ENCODE peak calls at places on chromosomes 11 and 22, in six cellular contexts. One of them, this sample, is unnamed.

GRCh38 chr11:37409124-37409523 is 811.1 kb upstream of the RAG2 start:
- DNase-seq in Caco-2: no peak
- DNase-seq in kidney epithelial cell: peak; percentile 14
- DNase-seq in mucosa of gallbladder: no peak
- DNase-seq in heart right ventricle: no peak
- DNase-seq in ELR: peak; percentile 76
- DNase-seq in this sample: no peak

GRCh38 chr11:133355095-133355494 is 177.2 kb downstream of the OPCML start:
- DNase-seq in heart right ventricle: no peak
- DNase-seq in Caco-2: no peak
- DNase-seq in kidney epithelial cell: no peak
- DNase-seq in mucosa of gallbladder: no peak
- DNase-seq in ELR: no peak
- DNase-seq in this sample: no peak

GRCh38 chr22:26428515-26429457 is at the start of gene ASPHD2:
- DNase-seq in mucosa of gallbladder: peak; percentile 62
- DNase-seq in Caco-2: no peak
- DNase-seq in ELR: peak; percentile 69
- DNase-seq in kidney epithelial cell: no peak
- DNase-seq in heart right ventricle: peak; percentile 54
- DNase-seq in this sample: peak; percentile 87

GRCh38 chr11:93741882-93742226 is 382 bp downstream of the C11orf54 start:
- DNase-seq in kidney epithelial cell: peak; percentile 62
- DNase-seq in mucosa of gallbladder: peak; percentile 54
- DNase-seq in Caco-2: peak; percentile 88
- DNase-seq in ELR: peak; percentile 70
- DNase-seq in heart right ventricle: no peak
- DNase-seq in this sample: peak; percentile 45

GRCh38 chr11:118530180-118530682 is 761 bp upstream of the TMEM25 start:
- DNase-seq in Caco-2: peak; percentile 69
- DNase-seq in mucosa of gallbladder: no peak
- DNase-seq in heart right ventricle: no peak
- DNase-seq in ELR: peak; percentile 26
- DNase-seq in kidney epithelial cell: no peak
- DNase-seq in this sample: no peak

GRCh38 chr11:117949062-117949461 is 19.9 kb upstream of the TMPRSS13 start:
- DNase-seq in heart right ventricle: no peak
- DNase-seq in Caco-2: no peak
- DNase-seq in kidney epithelial cell: no peak
- DNase-seq in ELR: no peak
- DNase-seq in mucosa of gallbladder: no peak
- DNase-seq in this sample: no peak

GRCh38 chr11:118924591-118925585 is 838 bp downstream of the BCL9L start:
- DNase-seq in heart right ventricle: peak; percentile 56
- DNase-seq in ELR: peak; percentile 63
- DNase-seq in Caco-2: peak; percentile 75
- DNase-seq in mucosa of gallbladder: no peak
- DNase-seq in kidney epithelial cell: no peak
- DNase-seq in this sample: peak; percentile 76

GRCh38 chr22:46618104-46618647 is 2.0 kb upstream of the GRAMD4 start:
- DNase-seq in heart right ventricle: no peak
- DNase-seq in ELR: no peak
- DNase-seq in kidney epithelial cell: no peak
- DNase-seq in mucosa of gallbladder: no peak
- DNase-seq in Caco-2: no peak
- DNase-seq in this sample: no peak

GRCh38 chr22:45882881-45883810 is 93.8 kb downstream of the WNT7B start:
- DNase-seq in kidney epithelial cell: no peak
- DNase-seq in Caco-2: peak; percentile 30
- DNase-seq in ELR: no peak
- DNase-seq in heart right ventricle: peak; percentile 29
- DNase-seq in mucosa of gallbladder: no peak
- DNase-seq in this sample: no peak

GRCh38 chr11:46710821-46711269 is 8.2 kb upstream of the F2 start:
- DNase-seq in heart right ventricle: peak; percentile 48
- DNase-seq in ELR: peak; percentile 81
- DNase-seq in kidney epithelial cell: peak; percentile 53
- DNase-seq in mucosa of gallbladder: peak; percentile 58
- DNase-seq in Caco-2: no peak
- DNase-seq in this sample: no peak

GRCh38 chr22:20741634-20742581 is 32.0 kb upstream of the SERPIND1 start:
- DNase-seq in mucosa of gallbladder: peak; percentile 30
- DNase-seq in Caco-2: no peak
- DNase-seq in ELR: peak; percentile 62
- DNase-seq in kidney epithelial cell: no peak
- DNase-seq in heart right ventricle: no peak
- DNase-seq in this sample: peak; percentile 62

GRCh38 chr22:30969532-30970355 is 679 bp downstream of the TUG1 start:
- DNase-seq in mucosa of gallbladder: peak; percentile 16
- DNase-seq in Caco-2: peak; percentile 43
- DNase-seq in heart right ventricle: no peak
- DNase-seq in kidney epithelial cell: no peak
- DNase-seq in ELR: peak; percentile 59
- DNase-seq in this sample: peak; percentile 57

GRCh38 chr22:46537946-46538815 is 761 bp upstream of the CELSR1 start:
- DNase-seq in heart right ventricle: no peak
- DNase-seq in mucosa of gallbladder: no peak
- DNase-seq in kidney epithelial cell: no peak
- DNase-seq in Caco-2: no peak
- DNase-seq in ELR: peak; percentile 51
- DNase-seq in this sample: no peak

GRCh38 chr11:23723861-23724260 is 773.0 kb upstream of the LUZP2 start:
- DNase-seq in ELR: peak; percentile 53
- DNase-seq in heart right ventricle: no peak
- DNase-seq in Caco-2: no peak
- DNase-seq in mucosa of gallbladder: no peak
- DNase-seq in kidney epithelial cell: peak; percentile 10
- DNase-seq in this sample: peak; percentile 7

GRCh38 chr11:10075141-10075540 is 218.9 kb downstream of the SBF2 start:
- DNase-seq in ELR: no peak
- DNase-seq in mucosa of gallbladder: no peak
- DNase-seq in kidney epithelial cell: no peak
- DNase-seq in Caco-2: no peak
- DNase-seq in heart right ventricle: no peak
- DNase-seq in this sample: no peak

GRCh38 chr11:35688023-35688422 is 25.4 kb downstream of the TRIM44 start:
- DNase-seq in mucosa of gallbladder: no peak
- DNase-seq in heart right ventricle: no peak
- DNase-seq in kidney epithelial cell: peak; percentile 19
- DNase-seq in ELR: peak; percentile 86
- DNase-seq in Caco-2: no peak
- DNase-seq in this sample: no peak

GRCh38 chr11:69403556-69404215 is 77.8 kb upstream of the LINC01488 start:
- DNase-seq in Caco-2: no peak
- DNase-seq in kidney epithelial cell: no peak
- DNase-seq in heart right ventricle: no peak
- DNase-seq in mucosa of gallbladder: no peak
- DNase-seq in ELR: peak; percentile 75
- DNase-seq in this sample: no peak

GRCh38 chr11:45662665-45663485 is 2.5 kb downstream of the CHST1 start:
- DNase-seq in kidney epithelial cell: peak; percentile 55
- DNase-seq in heart right ventricle: no peak
- DNase-seq in Caco-2: no peak
- DNase-seq in ELR: peak; percentile 90
- DNase-seq in mucosa of gallbladder: no peak
- DNase-seq in this sample: no peak

GRCh38 chr11:134592391-134592990 is 180.4 kb upstream of the B3GAT1 start:
- DNase-seq in heart right ventricle: no peak
- DNase-seq in mucosa of gallbladder: peak; percentile 21
- DNase-seq in Caco-2: peak; percentile 53
- DNase-seq in ELR: no peak
- DNase-seq in kidney epithelial cell: no peak
- DNase-seq in this sample: no peak

GRCh38 chr11:109320595-109320994 is 101.4 kb upstream of the C11orf87 start:
- DNase-seq in ELR: peak; percentile 73
- DNase-seq in heart right ventricle: no peak
- DNase-seq in Caco-2: no peak
- DNase-seq in mucosa of gallbladder: no peak
- DNase-seq in kidney epithelial cell: peak; percentile 14
- DNase-seq in this sample: no peak

This sample was measured in GM10248.